ENCODE peak calls at places on chromosome 5, in nine cellular contexts. L, G, Y, F, R, I, V, N and T are unnamed samples.

GRCh38 chr5:134125195-134126015 is 10.9 kb downstream of the TCF7 start:
- DNase-seq in L (no peak), G (no peak), Y (peak), F (peak), R (no peak), I (peak), V (no peak), N (peak), T (no peak)

GRCh38 chr5:154308457-154309360 is 118.2 kb downstream of the GALNT10 start:
- DNase-seq in L (no peak), G (no peak), Y (no peak), F (no peak), R (no peak), I (peak), V (no peak), N (no peak), T (no peak)

GRCh38 chr5:44774279-44774880 is 34.4 kb upstream of the MRPS30 start:
- DNase-seq in L (peak), G (no peak), Y (no peak), F (peak), R (no peak), I (no peak), V (no peak), N (no peak), T (peak)

GRCh38 chr5:95042040-95042439 is 242.9 kb downstream of the MCTP1 start:
- DNase-seq in L (no peak), G (no peak), Y (no peak), F (no peak), R (no peak), I (no peak), V (peak), N (no peak), T (no peak)

GRCh38 chr5:13987843-13988464 is 43.5 kb upstream of the DNAH5 start:
- DNase-seq in L (peak), G (peak), Y (no peak), F (peak), R (peak), I (peak), V (peak), N (peak), T (peak)

GRCh38 chr5:150168864-150169263 is 2.3 kb downstream of the CDX1 start:
- DNase-seq in L (no peak), G (peak), Y (no peak), F (no peak), R (no peak), I (no peak), V (no peak), N (no peak), T (no peak)

GRCh38 chr5:63055421-63055820 is 476.8 kb downstream of the LRRC70 start:
- DNase-seq in L (no peak), G (no peak), Y (no peak), F (no peak), R (no peak), I (no peak), V (no peak), N (no peak), T (no peak)

GRCh38 chr5:138946241-138946623 is 71.1 kb upstream of the LRRTM2 start:
- DNase-seq in L (no peak), G (no peak), Y (no peak), F (no peak), R (no peak), I (no peak), V (no peak), N (no peak), T (no peak)

GRCh38 chr5:126516852-126517251 is 78.2 kb downstream of the ALDH7A1 start:
- DNase-seq in L (no peak), G (no peak), Y (no peak), F (no peak), R (no peak), I (no peak), V (no peak), N (no peak), T (no peak)